ENCODE peak calls at places on chromosomes 11 and 22, in four cellular contexts. One of them, this sample, is unnamed. For H3F3A and H3K9me2, the result is how much of the 10 kb centered on the place peaks cover.

GRCh38 chr11:121929581-121929980 is 186.4 kb downstream of the BLID start:
- DNase-seq in PC-9: no peak
- DNase-seq in GM23248: peak
- DNase-seq in PC-3: peak
- DNase-seq in this sample: no peak

GRCh38 chr11:48116843-48117242 is 99.8 kb upstream of the OR4B1 start:
- DNase-seq in PC-9: no peak
- DNase-seq in GM23248: peak
- DNase-seq in PC-3: no peak
- DNase-seq in this sample: peak

GRCh38 chr11:19241260-19242183 is 777 bp upstream of the E2F8 start:
- DNase-seq in PC-9: peak
- DNase-seq in GM23248: peak
- DNase-seq in PC-3: peak
- DNase-seq in this sample: peak

GRCh38 chr11:35112846-35113105 is 26.2 kb upstream of the CD44 start:
- DNase-seq in PC-9: no peak
- DNase-seq in GM23248: no peak
- DNase-seq in PC-3: no peak
- DNase-seq in this sample: no peak

GRCh38 chr11:131681875-131682274 is 311.5 kb downstream of the NTM start:
- DNase-seq in PC-9: no peak
- DNase-seq in GM23248: no peak
- DNase-seq in PC-3: no peak
- DNase-seq in this sample: no peak

GRCh38 chr11:63945482-63946163 is 6.8 kb downstream of the NAA40 start:
- DNase-seq in PC-9: peak
- DNase-seq in GM23248: peak
- DNase-seq in PC-3: peak
- DNase-seq in this sample: peak

GRCh38 chr22:25641650-25642049 is 77.2 kb downstream of the GRK3 start:
- DNase-seq in PC-9: no peak
- DNase-seq in GM23248: no peak
- DNase-seq in PC-3: no peak
- DNase-seq in this sample: no peak

GRCh38 chr11:72100009-72100408 is 3.1 kb downstream of the LAMTOR1 start:
- DNase-seq in PC-9: no peak
- DNase-seq in GM23248: no peak
- DNase-seq in PC-3: no peak
- DNase-seq in this sample: no peak

GRCh38 chr11:120908521-120909181 is 115.3 kb upstream of the TBCEL start:
- DNase-seq in PC-9: peak
- DNase-seq in GM23248: no peak
- DNase-seq in PC-3: no peak
- DNase-seq in this sample: no peak

GRCh38 chr22:17774206-17774927 is at the start of gene BID:
- DNase-seq in PC-9: peak
- DNase-seq in GM23248: peak
- DNase-seq in PC-3: peak
- DNase-seq in this sample: peak

GRCh38 chr11:130639369-130639768 is 190.9 kb downstream of the ADAMTS15 start:
- DNase-seq in PC-9: no peak
- DNase-seq in GM23248: no peak
- DNase-seq in PC-3: no peak
- DNase-seq in this sample: no peak

GRCh38 chr11:74824285-74824982 is 75.8 kb downstream of the RNF169 start:
- DNase-seq in PC-9: no peak
- DNase-seq in GM23248: no peak
- DNase-seq in PC-3: no peak
- DNase-seq in this sample: no peak

GRCh38 chr11:74822187-74822586 is 73.5 kb downstream of the RNF169 start:
- DNase-seq in PC-9: no peak
- DNase-seq in GM23248: peak
- DNase-seq in PC-3: no peak
- DNase-seq in this sample: no peak

GRCh38 chr11:74826901-74827300 is 78.3 kb downstream of the RNF169 start:
- DNase-seq in PC-9: no peak
- DNase-seq in GM23248: no peak
- DNase-seq in PC-3: no peak
- DNase-seq in this sample: no peak
- H3F3A ChIP-seq in PC-9: under half
- H3F3A ChIP-seq in GM23248: under half
- H3F3A ChIP-seq in PC-3: under half
- H3F3A ChIP-seq in this sample: under half

GRCh38 chr11:125943661-125944349 is 2.0 kb upstream of the VSIG10L2 start:
- DNase-seq in PC-9: no peak
- DNase-seq in GM23248: no peak
- DNase-seq in PC-3: no peak
- DNase-seq in this sample: no peak

GRCh38 chr11:125942276-125942611 is 3.6 kb upstream of the VSIG10L2 start:
- DNase-seq in PC-9: no peak
- DNase-seq in GM23248: no peak
- DNase-seq in PC-3: no peak
- DNase-seq in this sample: no peak

GRCh38 chr11:125944350-125945010 is 1.4 kb upstream of the VSIG10L2 start:
- DNase-seq in PC-9: no peak
- DNase-seq in GM23248: no peak
- DNase-seq in PC-3: no peak
- DNase-seq in this sample: no peak

GRCh38 chr11:125941606-125942275 is 4.1 kb upstream of the VSIG10L2 start:
- DNase-seq in PC-9: peak
- DNase-seq in GM23248: peak
- DNase-seq in PC-3: peak
- DNase-seq in this sample: peak

DNA sequence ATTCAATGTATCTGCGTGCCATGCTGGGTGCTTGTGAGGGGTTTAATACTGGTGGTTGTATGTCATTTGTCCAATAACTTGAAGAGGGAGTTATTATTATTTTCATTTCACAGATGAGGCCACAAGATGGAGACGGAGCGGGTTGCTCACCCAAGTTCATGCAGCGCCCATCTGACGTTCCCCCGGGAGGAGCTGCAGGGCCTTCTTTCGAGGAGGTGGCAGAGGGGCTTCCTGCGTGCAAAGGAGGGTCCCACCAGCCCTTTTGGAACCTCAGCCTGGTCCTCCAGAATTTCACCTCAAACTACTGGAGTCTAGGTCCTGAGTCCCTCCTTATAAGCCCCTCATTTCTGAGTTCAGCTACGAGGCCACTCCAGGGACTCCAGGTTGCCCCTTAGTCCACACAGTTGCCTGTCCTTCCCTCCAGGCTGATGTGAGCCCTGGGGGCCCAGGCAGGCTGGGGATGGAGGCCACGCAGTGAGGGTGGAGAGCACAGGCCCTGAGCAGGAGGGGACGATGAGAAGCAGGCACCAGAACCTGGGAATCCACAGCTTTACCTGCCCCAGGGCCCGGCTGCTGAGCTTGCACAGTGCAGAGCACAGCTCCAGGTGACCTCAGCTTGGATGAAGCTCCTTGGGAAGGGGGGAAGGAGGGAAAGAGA is 2.9 kb upstream of the VSIG10L2 start:
- DNase-seq in PC-9: no peak
- DNase-seq in GM23248: no peak
- DNase-seq in PC-3: no peak
- DNase-seq in this sample: no peak
- H3K4me2 ChIP-seq in PC-9: no peak
- H3K4me2 ChIP-seq in GM23248: no peak
- H3K4me2 ChIP-seq in PC-3: no peak
- H3K4me2 ChIP-seq in this sample: no peak

DNA sequence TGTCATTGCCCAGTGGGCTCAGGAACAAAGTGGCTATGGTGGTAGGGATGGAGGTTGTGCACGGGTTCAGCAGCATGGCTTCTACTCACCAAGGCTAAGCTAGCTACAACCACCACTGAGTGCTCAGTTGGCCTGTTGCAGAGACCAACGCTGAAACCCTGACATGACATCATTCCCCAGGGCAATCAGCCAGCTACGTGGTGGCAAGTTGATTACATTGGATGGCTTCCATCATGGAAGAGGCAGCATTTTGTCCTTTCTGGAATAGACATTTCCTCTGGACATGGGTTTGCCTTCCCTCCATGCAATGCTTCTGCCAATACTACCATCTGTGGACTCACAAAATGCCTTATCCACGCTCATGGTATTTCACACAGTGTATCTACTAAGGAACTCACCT is 634.3 kb downstream of the OPCML start:
- DNase-seq in PC-9: no peak
- DNase-seq in GM23248: no peak
- DNase-seq in PC-3: no peak
- DNase-seq in this sample: no peak
- H3K9me2 ChIP-seq in PC-9: under half
- H3K9me2 ChIP-seq in GM23248: under half
- H3K9me2 ChIP-seq in PC-3: under half
- H3K9me2 ChIP-seq in this sample: under half

DNA sequence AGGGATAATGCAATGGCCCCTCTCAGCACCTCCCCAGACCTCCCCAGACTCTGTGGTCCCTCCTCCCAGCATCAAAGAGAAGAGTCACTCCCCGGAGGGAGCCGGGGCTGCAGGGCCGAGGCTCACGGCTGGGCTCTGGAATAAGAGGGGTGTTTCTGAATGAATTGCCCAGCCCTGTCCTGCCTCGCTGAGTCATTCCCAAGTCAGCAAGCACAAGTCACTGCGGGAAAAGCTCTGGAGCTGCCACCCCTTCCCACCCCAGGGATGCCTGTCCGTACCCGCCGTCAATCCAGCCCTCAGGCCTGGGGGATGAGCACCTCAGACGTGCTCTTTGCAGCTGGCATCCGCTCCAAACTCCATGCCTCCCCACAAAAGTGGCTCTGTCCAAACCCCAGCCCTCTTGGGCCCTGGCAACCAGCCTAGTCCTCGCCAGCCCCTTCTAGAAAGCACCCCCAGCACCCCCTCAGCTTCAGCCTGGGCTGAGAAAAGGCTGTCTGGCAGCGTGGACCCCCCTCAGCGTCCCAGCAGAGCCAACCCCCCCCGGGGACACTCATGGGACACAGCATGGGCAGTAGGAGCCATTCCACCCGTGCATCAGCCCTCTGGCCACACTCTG is 22.7 kb downstream of the CELSR1 start:
- DNase-seq in PC-9: peak
- DNase-seq in GM23248: peak
- DNase-seq in PC-3: peak
- DNase-seq in this sample: no peak
- H3F3A ChIP-seq in PC-9: under half
- H3F3A ChIP-seq in GM23248: under half
- H3F3A ChIP-seq in PC-3: under half
- H3F3A ChIP-seq in this sample: under half

GRCh38 chr11:99371257-99371656 is 350.5 kb downstream of the CNTN5 start:
- DNase-seq in PC-9: no peak
- DNase-seq in GM23248: no peak
- DNase-seq in PC-3: peak
- DNase-seq in this sample: no peak

GRCh38 chr11:99366476-99366992 is 345.8 kb downstream of the CNTN5 start:
- DNase-seq in PC-9: no peak
- DNase-seq in GM23248: no peak
- DNase-seq in PC-3: no peak
- DNase-seq in this sample: no peak

GRCh38 chr11:99370557-99371200 is 349.9 kb downstream of the CNTN5 start:
- DNase-seq in PC-9: peak
- DNase-seq in GM23248: peak
- DNase-seq in PC-3: peak
- DNase-seq in this sample: peak

DNA sequence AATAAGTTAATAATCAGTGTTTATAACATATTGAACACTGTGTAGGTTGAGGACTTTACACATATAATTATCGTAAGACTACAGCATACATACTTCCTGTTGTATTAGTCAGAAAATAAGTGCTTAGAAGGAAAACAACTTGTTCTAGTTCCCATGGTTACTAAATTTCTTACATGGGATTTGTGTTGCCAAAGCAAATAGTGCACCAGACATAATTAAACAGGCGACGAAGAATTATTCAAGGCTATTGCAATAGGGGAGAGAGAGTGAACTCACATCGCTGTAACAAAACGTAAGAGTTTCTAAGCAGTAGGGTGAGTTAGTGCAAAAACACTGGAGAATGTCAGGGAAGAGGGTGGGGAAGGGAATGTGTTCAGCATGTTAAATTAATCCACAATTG is 347.8 kb downstream of the CNTN5 start:
- DNase-seq in PC-9: no peak
- DNase-seq in GM23248: peak
- DNase-seq in PC-3: peak
- DNase-seq in this sample: no peak
- H3K4me2 ChIP-seq in PC-9: no peak
- H3K4me2 ChIP-seq in GM23248: no peak
- H3K4me2 ChIP-seq in PC-3: no peak
- H3K4me2 ChIP-seq in this sample: no peak

GRCh38 chr11:134759314-134759713 is 347.3 kb upstream of the B3GAT1 start:
- DNase-seq in PC-9: no peak
- DNase-seq in GM23248: no peak
- DNase-seq in PC-3: no peak
- DNase-seq in this sample: no peak

GRCh38 chr11:134758342-134758931 is 346.4 kb upstream of the B3GAT1 start:
- DNase-seq in PC-9: no peak
- DNase-seq in GM23248: no peak
- DNase-seq in PC-3: no peak
- DNase-seq in this sample: no peak

GRCh38 chr11:134756811-134757540 is 344.9 kb upstream of the B3GAT1 start:
- DNase-seq in PC-9: no peak
- DNase-seq in GM23248: no peak
- DNase-seq in PC-3: no peak
- DNase-seq in this sample: no peak

GRCh38 chr11:134755535-134755934 is 343.5 kb upstream of the B3GAT1 start:
- DNase-seq in PC-9: no peak
- DNase-seq in GM23248: no peak
- DNase-seq in PC-3: no peak
- DNase-seq in this sample: no peak

GRCh38 chr11:134757633-134758032 is 345.6 kb upstream of the B3GAT1 start:
- DNase-seq in PC-9: no peak
- DNase-seq in GM23248: no peak
- DNase-seq in PC-3: no peak
- DNase-seq in this sample: no peak
- H3K9me2 ChIP-seq in PC-9: under half
- H3K9me2 ChIP-seq in GM23248: under half
- H3K9me2 ChIP-seq in PC-3: under half
- H3K9me2 ChIP-seq in this sample: under half

GRCh38 chr11:134536219-134536618 is 124.2 kb upstream of the B3GAT1 start:
- DNase-seq in PC-9: no peak
- DNase-seq in GM23248: no peak
- DNase-seq in PC-3: no peak
- DNase-seq in this sample: no peak
- H3F3A ChIP-seq in PC-9: under half
- H3F3A ChIP-seq in GM23248: under half
- H3F3A ChIP-seq in PC-3: under half
- H3F3A ChIP-seq in this sample: under half